ENCODE peak calls at places on chromosomes 16 and 17, in five cellular contexts. S is left ventricle myocardium inferior, F is prostate gland, M is lower lobe of right lung, Q is RWPE1. R is an unnamed sample.

GRCh38 chr17:80871341-80871740 is 120.3 kb upstream of the CHMP6 start:
- DNase-seq in M (peak; percentile 55), S (peak; percentile 16), F (no peak), Q (no peak), R (no peak)

GRCh38 chr16:27232061-27232841 is 28.9 kb downstream of the KDM8 start:
- DNase-seq in M (peak; percentile 50), S (no peak), F (no peak), Q (no peak), R (peak; percentile 86)

GRCh38 chr17:3004925-3005324 is 58.5 kb downstream of the OR1D5 start:
- DNase-seq in F (no peak), S (no peak), Q (no peak), M (peak; percentile 55), R (peak; percentile 30)

GRCh38 chr17:17235212-17236174 is 1.5 kb downstream of the FLCN start:
- DNase-seq in S (no peak), F (no peak), Q (no peak), M (no peak), R (no peak)

GRCh38 chr16:87681990-87682570 is 79.8 kb downstream of the JPH3 start:
- DNase-seq in M (no peak), S (no peak), Q (no peak), F (peak; percentile 26), R (no peak)

GRCh38 chr17:63937319-63937718 is 5.2 kb upstream of the CD79B start:
- DNase-seq in S (no peak), M (no peak), Q (no peak), F (no peak), R (no peak)

GRCh38 chr16:61148930-61149329 is 887.3 kb downstream of the CDH8 start:
- DNase-seq in F (no peak), M (no peak), Q (peak; percentile 0), S (no peak), R (no peak)

GRCh38 chr17:29237476-29238132 is 9.1 kb upstream of the CRYBA1 start:
- DNase-seq in Q (no peak), M (no peak), F (no peak), S (no peak), R (no peak)

GRCh38 chr17:57720636-57721035 is 24.5 kb downstream of the CCDC182 start:
- DNase-seq in F (no peak), M (no peak), Q (no peak), S (no peak), R (no peak)

GRCh38 chr17:38750312-38751121 is 2.0 kb upstream of the PSMB3 start:
- DNase-seq in M (no peak), F (no peak), S (no peak), Q (no peak), R (no peak)

GRCh38 chr17:4759776-4760236 is 11.9 kb upstream of the TM4SF5 start:
- DNase-seq in F (no peak), M (no peak), Q (no peak), S (no peak), R (peak; percentile 67)

GRCh38 chr16:85986931-85987749 is 88.2 kb downstream of the IRF8 start:
- DNase-seq in Q (no peak), S (no peak), F (no peak), M (no peak), R (no peak)

GRCh38 chr17:57980522-57980921 is 7.5 kb downstream of the VEZF1 start:
- DNase-seq in F (no peak), Q (no peak), M (no peak), S (no peak), R (no peak)

GRCh38 chr16:9012848-9013507 is 49.3 kb upstream of the USP7 start:
- DNase-seq in S (no peak), Q (no peak), F (no peak), M (no peak), R (no peak)

GRCh38 chr17:59361916-59362810 is 30.7 kb downstream of the YPEL2 start:
- DNase-seq in S (no peak), M (no peak), Q (no peak), F (no peak), R (peak; percentile 49)

GRCh38 chr17:10447035-10447931 is 22.1 kb downstream of the MYH4 start:
- DNase-seq in S (no peak), M (no peak), Q (no peak), F (no peak), R (no peak)

GRCh38 chr17:46009681-46010596 is 10.9 kb downstream of the STH start:
- DNase-seq in M (no peak), Q (peak; percentile 75), S (no peak), F (no peak), R (no peak)

GRCh38 chr16:7381671-7382070 is 49.0 kb downstream of the RBFOX1 start:
- DNase-seq in F (no peak), S (no peak), Q (no peak), M (no peak), R (no peak)

GRCh38 chr16:23141959-23142740 is 7.1 kb downstream of the USP31 start:
- DNase-seq in S (no peak), M (no peak), Q (peak; percentile 50), F (peak; percentile 82), R (no peak)

DNA sequence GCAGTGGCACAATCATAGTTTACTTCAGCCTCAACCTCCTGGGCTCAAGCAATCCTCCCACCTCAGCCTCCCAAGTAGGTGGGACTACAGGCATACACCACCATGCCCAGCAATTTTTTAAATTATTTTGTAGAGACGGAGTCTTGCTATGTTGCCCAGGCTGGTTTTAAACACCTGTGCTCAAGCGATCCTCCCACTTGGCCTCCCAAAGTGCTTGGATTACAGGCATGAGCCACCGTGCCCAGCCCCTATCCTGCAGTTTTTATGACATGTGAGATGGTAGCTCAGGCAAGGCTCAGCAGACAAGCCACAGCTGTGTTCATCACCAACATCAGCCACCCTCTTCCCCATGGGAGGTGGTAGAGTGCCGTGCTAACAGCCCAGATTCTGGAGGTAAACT is 46.2 kb upstream of the TNRC6A start:
- DNase-seq in M (no peak), S (no peak), F (no peak), Q (no peak), R (no peak)
- TF ChIP-seq CTCF in M (no peak), S (no peak), F (no peak), Q (no peak), R (no peak)

DNA sequence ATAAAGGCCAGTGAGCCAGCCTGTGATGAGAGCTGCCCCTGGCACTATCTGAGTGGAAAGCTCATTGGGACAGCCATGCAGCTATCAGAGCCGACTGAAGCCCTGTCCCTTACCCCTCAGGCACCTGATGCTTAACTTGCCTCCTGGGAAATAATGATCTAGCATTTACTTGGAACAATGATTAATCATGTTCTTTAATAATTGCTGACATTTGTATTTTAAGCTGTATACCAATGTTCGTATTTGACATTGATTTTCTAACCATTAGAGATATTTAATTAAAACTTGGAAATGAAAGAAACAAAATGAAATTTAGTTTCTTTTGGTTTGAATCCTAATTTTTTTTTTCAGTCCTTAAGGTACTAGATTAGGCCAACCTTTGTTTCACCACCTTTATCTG is 10.5 kb downstream of the PDP2 start:
- DNase-seq in M (no peak), F (no peak), S (no peak), Q (no peak), R (no peak)
- H3K27ac ChIP-seq in M (no peak overlapping the region), F (no peak overlapping the region), S (no peak overlapping the region), Q (no peak overlapping the region), R (no peak overlapping the region)

GRCh38 chr16:82639666-82640336 is 13.0 kb downstream of the CDH13 start:
- DNase-seq in Q (peak; percentile 47), S (peak; percentile 57), M (peak; percentile 59), F (no peak), R (peak; percentile 80)
- TF ChIP-seq CTCF in Q (peak; percentile 78), S (peak; percentile 81), M (peak; percentile 67), F (no peak), R (peak; percentile 71)

DNA sequence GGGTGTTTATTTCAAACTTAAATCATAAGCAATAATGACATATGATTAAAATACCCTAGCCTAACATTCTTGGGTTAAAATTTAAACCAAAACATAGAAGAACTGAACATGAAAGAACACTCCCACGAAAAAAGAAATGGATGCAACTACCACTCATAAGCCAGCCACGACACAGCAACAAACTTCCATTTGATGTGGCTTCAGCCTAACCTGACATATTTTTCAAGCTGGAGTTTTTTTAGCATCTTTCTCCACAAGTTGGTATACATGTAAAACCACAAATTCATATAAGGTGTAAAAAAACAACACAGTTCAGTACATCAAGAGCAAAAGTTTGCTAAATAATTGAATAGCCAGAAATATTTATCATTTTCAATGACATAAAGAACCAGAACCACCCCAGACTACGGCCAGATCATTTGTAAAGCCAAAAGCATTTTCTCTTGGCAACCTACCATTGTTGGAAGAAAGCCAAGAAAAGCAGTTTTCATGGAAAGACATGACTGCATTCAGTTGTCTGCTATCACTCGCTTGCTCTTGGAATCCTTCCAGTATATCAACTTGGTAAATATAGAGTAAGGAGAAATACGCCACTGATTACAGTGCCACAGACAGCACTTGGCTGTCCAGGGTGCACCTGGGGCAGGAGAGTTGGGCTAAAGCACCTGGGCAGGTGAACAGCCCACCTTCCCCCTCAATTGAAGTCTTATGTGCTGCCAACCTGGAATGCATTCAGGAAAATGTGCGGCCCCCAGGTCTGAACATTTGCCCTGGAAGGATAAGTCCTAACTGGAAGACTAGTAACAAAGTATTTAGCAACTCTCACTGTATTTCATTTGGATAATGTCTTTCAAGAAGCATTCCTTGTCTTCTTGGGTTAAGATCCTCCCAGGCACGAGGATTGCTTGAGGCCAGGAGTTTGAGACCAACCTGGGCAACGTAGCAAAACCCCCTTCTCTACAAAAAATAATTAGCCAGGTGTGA is 60.5 kb downstream of the CREBBP start:
- DNase-seq in S (no peak), F (peak; percentile 62), Q (peak; percentile 82), M (no peak), R (no peak)
- H3K27ac ChIP-seq in S (peak overlapping the region; percentile 67), F (no peak overlapping the region), Q (peak overlapping the region; percentile 79), M (no peak overlapping the region), R (no peak overlapping the region)

R was measured in Peyer's patch.